ENCODE peak calls at places on chromosomes 13 and 19, in nine cellular contexts. H is NCI-H1092; B is adrenal gland; O is brain pericyte; S is GM10248; D is naive thymus-derived CD4-positive, alpha-beta T cell; L is right cardiac atrium; Z is PC-9; Y is AG09309. U is an unnamed sample.
A peak's percentile ranks its signal among the peaks of the same experiment; 100 is the strongest.

GRCh38 chr19:8206147-8207087 is 2.8 kb upstream of the CERS4 start:
- DNase-seq in H (peak; percentile 29), B (no peak), O (no peak), S (no peak), D (no peak), L (no peak), Z (no peak), Y (no peak), U (no peak)

GRCh38 chr13:30121666-30122065 is 185.7 kb downstream of the KATNAL1 start:
- DNase-seq in H (no peak), B (no peak), O (no peak), S (no peak), D (no peak), L (no peak), Z (no peak), Y (no peak), U (no peak)

GRCh38 chr13:110187501-110188161 is 119.3 kb downstream of the COL4A1 start:
- DNase-seq in H (no peak), B (peak; percentile 51), O (peak; percentile 68), S (no peak), D (no peak), L (peak; percentile 66), Z (peak; percentile 42), Y (peak; percentile 35), U (no peak)

GRCh38 chr19:38737297-38737865 is 6.9 kb downstream of the CAPN12 start:
- DNase-seq in H (no peak), B (no peak), O (no peak), S (no peak), D (no peak), L (no peak), Z (no peak), Y (no peak), U (no peak)

GRCh38 chr19:29569038-29569911 is 36.8 kb upstream of the POP4 start:
- DNase-seq in H (no peak), B (no peak), O (no peak), S (no peak), D (no peak), L (no peak), Z (no peak), Y (no peak), U (no peak)

GRCh38 chr19:6278740-6279619 is 795 bp downstream of the MLLT1 start:
- DNase-seq in H (no peak), B (no peak), O (no peak), S (peak; percentile 18), D (no peak), L (peak; percentile 79), Z (no peak), Y (no peak), U (no peak)

GRCh38 chr13:32262165-32262564 is 53.0 kb downstream of the ZAR1L start:
- DNase-seq in H (no peak), B (no peak), O (no peak), S (no peak), D (no peak), L (no peak), Z (no peak), Y (no peak), U (no peak)

GRCh38 chr19:31344403-31344802 is 4.8 kb downstream of the TSHZ3 start:
- DNase-seq in H (no peak), B (no peak), O (no peak), S (no peak), D (no peak), L (no peak), Z (no peak), Y (no peak), U (no peak)

GRCh38 chr13:110134801-110135200 is 172.2 kb downstream of the COL4A1 start:
- DNase-seq in H (no peak), B (no peak), O (no peak), S (no peak), D (no peak), L (no peak), Z (no peak), Y (no peak), U (no peak)

GRCh38 chr13:43567608-43568007 is 219.2 kb downstream of the ENOX1 start:
- DNase-seq in H (no peak), B (no peak), O (no peak), S (no peak), D (no peak), L (no peak), Z (peak; percentile 85), Y (peak; percentile 18), U (no peak)

GRCh38 chr19:6108721-6109633 is 1.3 kb downstream of the RFX2 start:
- DNase-seq in H (no peak), B (peak; percentile 69), O (no peak), S (no peak), D (peak; percentile 62), L (peak; percentile 84), Z (no peak), Y (no peak), U (no peak)

GRCh38 chr13:65594255-65594654 is 1635.9 kb downstream of the PCDH9 start:
- DNase-seq in H (no peak), B (no peak), O (no peak), S (no peak), D (no peak), L (no peak), Z (no peak), Y (peak; percentile 38), U (no peak)

GRCh38 chr19:55178781-55179569 is 1.1 kb downstream of the SYT5 start:
- DNase-seq in H (peak; percentile 76), B (peak; percentile 83), O (no peak), S (peak; percentile 95), D (peak; percentile 92), L (peak; percentile 86), Z (no peak), Y (no peak), U (peak; percentile 69)

GRCh38 chr13:112573710-112574109 is 14.2 kb downstream of the TUBGCP3 start:
- DNase-seq in H (no peak), B (no peak), O (no peak), S (no peak), D (no peak), L (no peak), Z (no peak), Y (no peak), U (no peak)

GRCh38 chr13:72889496-72889895 is 107.6 kb downstream of the PIBF1 start:
- DNase-seq in H (no peak), B (no peak), O (no peak), S (no peak), D (no peak), L (no peak), Z (no peak), Y (no peak), U (no peak)

GRCh38 chr13:33606692-33607091 is 211.3 kb upstream of the RFC3 start:
- DNase-seq in H (no peak), B (no peak), O (no peak), S (no peak), D (no peak), L (no peak), Z (no peak), Y (no peak), U (no peak)

GRCh38 chr19:14370169-14370998 is 10.9 kb upstream of the ADGRE5 start:
- DNase-seq in H (no peak), B (no peak), O (no peak), S (peak; percentile 41), D (peak; percentile 65), L (no peak), Z (no peak), Y (no peak), U (no peak)

GRCh38 chr13:69418319-69418718 is 689.3 kb upstream of the ATXN8OS start:
- DNase-seq in H (no peak), B (no peak), O (no peak), S (no peak), D (no peak), L (no peak), Z (no peak), Y (no peak), U (no peak)

GRCh38 chr13:87537946-87538345 is 133.2 kb upstream of the SLITRK5 start:
- DNase-seq in H (no peak), B (no peak), O (no peak), S (no peak), D (no peak), L (no peak), Z (no peak), Y (no peak), U (no peak)

GRCh38 chr13:28983661-28984060 is 163.5 kb downstream of the MTUS2 start:
- DNase-seq in H (no peak), B (no peak), O (no peak), S (no peak), D (no peak), L (no peak), Z (no peak), Y (no peak), U (no peak)

GRCh38 chr19:485583-486236 is 10.6 kb upstream of the MADCAM1 start:
- DNase-seq in H (peak; percentile 42), B (no peak), O (no peak), S (no peak), D (no peak), L (peak; percentile 74), Z (peak; percentile 58), Y (no peak), U (no peak)

GRCh38 chr19:18500376-18500775 is 21.5 kb downstream of the ELL start:
- DNase-seq in H (no peak), B (no peak), O (no peak), S (no peak), D (no peak), L (peak; percentile 74), Z (no peak), Y (no peak), U (no peak)

GRCh38 chr13:103282571-103283450 is 216.6 kb upstream of the SLC10A2 start:
- DNase-seq in H (no peak), B (no peak), O (peak; percentile 16), S (no peak), D (no peak), L (no peak), Z (peak; percentile 98), Y (no peak), U (no peak)

GRCh38 chr13:28527629-28528028 is 32.7 kb upstream of the FLT1 start:
- DNase-seq in H (no peak), B (no peak), O (no peak), S (no peak), D (no peak), L (peak; percentile 59), Z (no peak), Y (no peak), U (no peak)

GRCh38 chr13:112670118-112670517 is 19.7 kb upstream of the ATP11A start:
- DNase-seq in H (no peak), B (no peak), O (no peak), S (no peak), D (no peak), L (no peak), Z (no peak), Y (no peak), U (no peak)

GRCh38 chr19:17079710-17080440 is 4.3 kb downstream of the MYO9B start:
- DNase-seq in H (peak; percentile 23), B (peak; percentile 72), O (peak; percentile 76), S (peak; percentile 70), D (no peak), L (peak; percentile 84), Z (peak; percentile 94), Y (peak; percentile 98), U (peak; percentile 61)